ENCODE peak calls at places on chromosomes 1 and 21, in eight cellular contexts. One of them, this sample, is unnamed. For H3K4me1, the result is how much of the 10 kb centered on the place peaks cover.

GRCh38 chr1:42777860-42778259 is 6.9 kb upstream of the TMEM269 start:
- DNase-seq in CD8-positive, alpha-beta T cell: peak
- DNase-seq in IMR-90: peak
- DNase-seq in heart right ventricle: no peak
- DNase-seq in GM23338: peak
- DNase-seq in body of pancreas: no peak
- DNase-seq in thyroid gland: no peak
- DNase-seq in endodermal cell: peak
- DNase-seq in this sample: no peak

GRCh38 chr21:46393941-46394818 is 64.5 kb upstream of the DIP2A start:
- DNase-seq in endodermal cell: no peak
- DNase-seq in body of pancreas: no peak
- DNase-seq in thyroid gland: no peak
- DNase-seq in heart right ventricle: no peak
- DNase-seq in GM23338: no peak
- DNase-seq in IMR-90: no peak
- DNase-seq in CD8-positive, alpha-beta T cell: no peak
- DNase-seq in this sample: no peak

GRCh38 chr1:83746234-83746633 is 252.7 kb downstream of the TTLL7 start:
- DNase-seq in thyroid gland: no peak
- DNase-seq in endodermal cell: no peak
- DNase-seq in IMR-90: no peak
- DNase-seq in body of pancreas: no peak
- DNase-seq in heart right ventricle: no peak
- DNase-seq in CD8-positive, alpha-beta T cell: no peak
- DNase-seq in GM23338: no peak
- DNase-seq in this sample: no peak

GRCh38 chr1:47333922-47334764 is 553 bp downstream of the CMPK1 start:
- DNase-seq in CD8-positive, alpha-beta T cell: peak
- DNase-seq in thyroid gland: peak
- DNase-seq in heart right ventricle: peak
- DNase-seq in IMR-90: peak
- DNase-seq in GM23338: peak
- DNase-seq in endodermal cell: peak
- DNase-seq in body of pancreas: peak
- DNase-seq in this sample: peak

GRCh38 chr1:211938473-211939080 is 96.8 kb downstream of the INTS7 start:
- DNase-seq in endodermal cell: no peak
- DNase-seq in IMR-90: no peak
- DNase-seq in CD8-positive, alpha-beta T cell: no peak
- DNase-seq in body of pancreas: no peak
- DNase-seq in heart right ventricle: no peak
- DNase-seq in thyroid gland: no peak
- DNase-seq in GM23338: no peak
- DNase-seq in this sample: no peak

GRCh38 chr1:117967900-117968299 is 38.4 kb downstream of the WDR3 start:
- DNase-seq in endodermal cell: no peak
- DNase-seq in GM23338: no peak
- DNase-seq in CD8-positive, alpha-beta T cell: no peak
- DNase-seq in thyroid gland: no peak
- DNase-seq in heart right ventricle: no peak
- DNase-seq in body of pancreas: no peak
- DNase-seq in IMR-90: peak
- DNase-seq in this sample: no peak

GRCh38 chr1:54053745-54054437 is 483 bp downstream of the TCEANC2 start:
- DNase-seq in heart right ventricle: no peak
- DNase-seq in endodermal cell: no peak
- DNase-seq in IMR-90: peak
- DNase-seq in thyroid gland: no peak
- DNase-seq in GM23338: peak
- DNase-seq in body of pancreas: no peak
- DNase-seq in CD8-positive, alpha-beta T cell: no peak
- DNase-seq in this sample: no peak

GRCh38 chr21:32719085-32719484 is 8.7 kb downstream of the SYNJ1 start:
- DNase-seq in GM23338: no peak
- DNase-seq in heart right ventricle: no peak
- DNase-seq in IMR-90: no peak
- DNase-seq in endodermal cell: no peak
- DNase-seq in CD8-positive, alpha-beta T cell: no peak
- DNase-seq in body of pancreas: no peak
- DNase-seq in thyroid gland: peak
- DNase-seq in this sample: no peak

GRCh38 chr1:7222616-7223015 is 437.4 kb downstream of the CAMTA1 start:
- DNase-seq in thyroid gland: no peak
- DNase-seq in IMR-90: no peak
- DNase-seq in CD8-positive, alpha-beta T cell: no peak
- DNase-seq in endodermal cell: no peak
- DNase-seq in heart right ventricle: no peak
- DNase-seq in GM23338: no peak
- DNase-seq in body of pancreas: no peak
- DNase-seq in this sample: no peak

GRCh38 chr1:26084091-26084561 is 16.7 kb upstream of the TRIM63 start:
- DNase-seq in IMR-90: peak
- DNase-seq in heart right ventricle: no peak
- DNase-seq in thyroid gland: peak
- DNase-seq in GM23338: no peak
- DNase-seq in endodermal cell: no peak
- DNase-seq in CD8-positive, alpha-beta T cell: no peak
- DNase-seq in body of pancreas: no peak
- DNase-seq in this sample: no peak

GRCh38 chr21:35511298-35512162 is 462.4 kb upstream of the RUNX1 start:
- DNase-seq in thyroid gland: no peak
- DNase-seq in endodermal cell: no peak
- DNase-seq in body of pancreas: no peak
- DNase-seq in IMR-90: peak
- DNase-seq in heart right ventricle: no peak
- DNase-seq in CD8-positive, alpha-beta T cell: no peak
- DNase-seq in GM23338: no peak
- DNase-seq in this sample: no peak

GRCh38 chr21:42201615-42202161 is 17.3 kb upstream of the ABCG1 start:
- DNase-seq in GM23338: no peak
- DNase-seq in body of pancreas: no peak
- DNase-seq in heart right ventricle: no peak
- DNase-seq in thyroid gland: no peak
- DNase-seq in IMR-90: no peak
- DNase-seq in endodermal cell: no peak
- DNase-seq in CD8-positive, alpha-beta T cell: no peak
- DNase-seq in this sample: no peak

GRCh38 chr21:21997390-21998333 is 999.5 kb downstream of the NCAM2 start:
- DNase-seq in heart right ventricle: no peak
- DNase-seq in CD8-positive, alpha-beta T cell: no peak
- DNase-seq in endodermal cell: peak
- DNase-seq in IMR-90: no peak
- DNase-seq in body of pancreas: no peak
- DNase-seq in thyroid gland: no peak
- DNase-seq in GM23338: peak
- DNase-seq in this sample: no peak

GRCh38 chr1:153358691-153358975 is 979 bp downstream of the S100A9 start:
- DNase-seq in thyroid gland: no peak
- DNase-seq in CD8-positive, alpha-beta T cell: no peak
- DNase-seq in IMR-90: no peak
- DNase-seq in endodermal cell: peak
- DNase-seq in body of pancreas: no peak
- DNase-seq in GM23338: no peak
- DNase-seq in heart right ventricle: no peak
- DNase-seq in this sample: peak

GRCh38 chr1:109249654-109250401 is 489 bp downstream of the CELSR2 start:
- DNase-seq in CD8-positive, alpha-beta T cell: no peak
- DNase-seq in endodermal cell: peak
- DNase-seq in IMR-90: no peak
- DNase-seq in GM23338: peak
- DNase-seq in heart right ventricle: no peak
- DNase-seq in thyroid gland: no peak
- DNase-seq in body of pancreas: no peak
- DNase-seq in this sample: peak

GRCh38 chr1:21702780-21703179 is 33.6 kb upstream of the RAP1GAP start:
- DNase-seq in endodermal cell: no peak
- DNase-seq in GM23338: no peak
- DNase-seq in thyroid gland: no peak
- DNase-seq in IMR-90: no peak
- DNase-seq in CD8-positive, alpha-beta T cell: no peak
- DNase-seq in heart right ventricle: no peak
- DNase-seq in body of pancreas: no peak
- DNase-seq in this sample: no peak

GRCh38 chr21:38751379-38752050 is 54.2 kb upstream of the ETS2 start:
- DNase-seq in heart right ventricle: peak
- DNase-seq in IMR-90: no peak
- DNase-seq in body of pancreas: no peak
- DNase-seq in GM23338: no peak
- DNase-seq in thyroid gland: peak
- DNase-seq in CD8-positive, alpha-beta T cell: no peak
- DNase-seq in endodermal cell: no peak
- DNase-seq in this sample: peak

GRCh38 chr21:44371596-44371995 is 18.2 kb downstream of the TRPM2 start:
- DNase-seq in GM23338: no peak
- DNase-seq in IMR-90: no peak
- DNase-seq in heart right ventricle: no peak
- DNase-seq in endodermal cell: peak
- DNase-seq in thyroid gland: no peak
- DNase-seq in CD8-positive, alpha-beta T cell: no peak
- DNase-seq in body of pancreas: no peak
- DNase-seq in this sample: no peak

GRCh38 chr1:11960710-11961109 is 19.5 kb upstream of the MFN2 start:
- DNase-seq in IMR-90: no peak
- DNase-seq in endodermal cell: no peak
- DNase-seq in thyroid gland: no peak
- DNase-seq in body of pancreas: no peak
- DNase-seq in heart right ventricle: no peak
- DNase-seq in CD8-positive, alpha-beta T cell: no peak
- DNase-seq in GM23338: no peak
- DNase-seq in this sample: peak

GRCh38 chr1:218367118-218367517 is 22.0 kb downstream of the TGFB2 start:
- DNase-seq in heart right ventricle: no peak
- DNase-seq in IMR-90: no peak
- DNase-seq in body of pancreas: no peak
- DNase-seq in thyroid gland: no peak
- DNase-seq in endodermal cell: no peak
- DNase-seq in GM23338: no peak
- DNase-seq in CD8-positive, alpha-beta T cell: no peak
- DNase-seq in this sample: no peak
- H3K27ac ChIP-seq in heart right ventricle: no peak
- H3K27ac ChIP-seq in IMR-90: no peak
- H3K27ac ChIP-seq in body of pancreas: peak
- H3K27ac ChIP-seq in thyroid gland: no peak
- H3K27ac ChIP-seq in endodermal cell: no peak
- H3K27ac ChIP-seq in GM23338: no peak
- H3K27ac ChIP-seq in CD8-positive, alpha-beta T cell: no peak
- H3K27ac ChIP-seq in this sample: no peak

DNA sequence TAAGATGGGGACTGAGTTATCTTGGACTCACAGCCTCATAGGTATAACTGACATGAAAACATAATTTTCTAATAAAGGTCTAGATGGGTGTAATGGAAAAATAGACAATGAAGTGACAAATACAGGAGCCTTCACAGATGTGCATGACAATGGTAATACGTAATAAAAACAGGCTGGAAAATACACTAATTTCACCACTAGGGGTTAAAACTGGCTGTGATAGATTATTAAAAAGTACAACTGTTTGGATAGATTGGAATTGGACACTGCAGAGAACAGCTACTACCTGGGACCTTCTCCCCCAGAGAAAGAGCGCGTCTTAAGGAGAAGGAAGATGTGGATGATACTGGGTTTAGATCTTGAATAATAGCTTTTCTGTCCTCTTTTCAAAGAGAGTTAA is 9.8 kb downstream of the KAZN start:
- DNase-seq in GM23338: no peak
- DNase-seq in thyroid gland: no peak
- DNase-seq in CD8-positive, alpha-beta T cell: no peak
- DNase-seq in endodermal cell: no peak
- DNase-seq in IMR-90: no peak
- DNase-seq in body of pancreas: no peak
- DNase-seq in heart right ventricle: no peak
- DNase-seq in this sample: no peak
- TF ChIP-seq CTCF in GM23338: no peak
- TF ChIP-seq CTCF in thyroid gland: no peak
- TF ChIP-seq CTCF in CD8-positive, alpha-beta T cell: no peak
- TF ChIP-seq CTCF in endodermal cell: peak
- TF ChIP-seq CTCF in IMR-90: no peak
- TF ChIP-seq CTCF in body of pancreas: no peak
- TF ChIP-seq CTCF in heart right ventricle: no peak
- TF ChIP-seq CTCF in this sample: no peak

DNA sequence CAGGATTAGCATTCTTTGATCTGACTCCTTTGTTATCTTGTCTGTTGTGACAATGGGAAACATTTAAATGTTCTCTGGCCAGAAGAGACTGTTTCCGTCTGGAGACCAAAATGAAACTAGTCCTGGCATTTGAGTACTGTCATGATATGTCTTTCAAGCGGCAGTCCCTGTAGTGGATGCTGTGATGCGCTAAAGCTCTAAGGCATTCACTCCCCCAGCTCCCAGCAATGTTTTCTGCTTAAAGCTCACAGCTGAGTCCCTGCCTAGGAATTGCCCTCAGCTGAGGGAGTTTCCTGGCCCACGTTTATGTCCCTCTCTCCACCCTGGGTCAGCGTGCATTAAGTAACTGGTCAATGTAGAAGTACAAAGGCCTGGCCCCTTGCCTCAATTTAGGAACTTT is 109.4 kb downstream of the UCHL5 start:
- DNase-seq in thyroid gland: no peak
- DNase-seq in body of pancreas: no peak
- DNase-seq in endodermal cell: no peak
- DNase-seq in heart right ventricle: no peak
- DNase-seq in IMR-90: no peak
- DNase-seq in CD8-positive, alpha-beta T cell: no peak
- DNase-seq in GM23338: no peak
- DNase-seq in this sample: no peak
- H3K4me1 ChIP-seq in thyroid gland: under half
- H3K4me1 ChIP-seq in body of pancreas: under half
- H3K4me1 ChIP-seq in endodermal cell: under half
- H3K4me1 ChIP-seq in heart right ventricle: under half
- H3K4me1 ChIP-seq in IMR-90: under half
- H3K4me1 ChIP-seq in CD8-positive, alpha-beta T cell: under half
- H3K4me1 ChIP-seq in GM23338: under half
- H3K4me1 ChIP-seq in this sample: under half

DNA sequence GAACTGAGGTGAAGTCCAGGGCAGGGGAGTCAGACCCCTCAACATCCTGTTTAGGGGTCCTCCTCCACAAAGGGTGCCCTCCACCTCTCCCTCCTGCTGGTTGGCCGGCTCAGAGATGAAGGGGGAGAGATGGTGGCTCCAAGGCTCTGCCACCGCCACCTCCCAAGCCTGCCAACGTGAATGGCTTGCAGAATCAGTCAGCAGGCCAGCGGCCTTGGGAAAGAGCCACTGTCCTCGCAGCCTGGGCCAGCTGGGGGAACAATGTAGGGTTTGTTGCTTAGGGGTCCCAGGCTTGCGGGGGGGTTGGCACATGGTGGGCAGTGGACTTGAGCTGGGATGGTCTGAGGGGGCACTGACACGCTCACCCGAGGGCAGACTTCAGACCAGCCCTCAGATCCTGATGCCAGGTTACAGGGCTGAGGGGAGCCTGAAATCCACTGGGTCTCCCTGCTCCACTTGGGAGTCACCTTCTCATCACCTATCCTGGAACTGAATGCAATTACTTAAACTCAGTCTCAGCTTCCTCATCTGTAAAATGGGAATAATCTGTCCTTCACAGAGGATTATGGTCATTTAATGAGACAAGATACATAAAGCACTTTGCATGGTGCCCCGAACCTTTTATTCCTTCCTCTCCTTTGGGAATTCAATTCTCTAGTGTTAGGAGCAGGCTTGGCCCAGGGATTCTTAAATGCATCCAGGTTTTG is 8.3 kb downstream of the GPR37L1 start:
- DNase-seq in CD8-positive, alpha-beta T cell: no peak
- DNase-seq in thyroid gland: no peak
- DNase-seq in GM23338: no peak
- DNase-seq in IMR-90: no peak
- DNase-seq in endodermal cell: no peak
- DNase-seq in body of pancreas: no peak
- DNase-seq in heart right ventricle: no peak
- DNase-seq in this sample: no peak
- H3K27ac ChIP-seq in CD8-positive, alpha-beta T cell: no peak
- H3K27ac ChIP-seq in thyroid gland: peak
- H3K27ac ChIP-seq in GM23338: no peak
- H3K27ac ChIP-seq in IMR-90: no peak
- H3K27ac ChIP-seq in endodermal cell: peak
- H3K27ac ChIP-seq in body of pancreas: peak
- H3K27ac ChIP-seq in heart right ventricle: no peak
- H3K27ac ChIP-seq in this sample: no peak

This sample was measured in lung.